ENCODE peak calls at places on chromosomes 4 and X, in four cellular contexts. J is CD8-positive, alpha-beta memory T cell; H is GM23248; Z is CD4-positive, CD25-positive, alpha-beta regulatory T cell. L is an unnamed sample.

GRCh38 chr4:161256716-161257115 is 907.1 kb downstream of the FSTL5 start:
- DNase-seq in J (no peak), H (peak; percentile 1), Z (no peak), L (no peak)

GRCh38 chr4:119039779-119040178 is 95.9 kb upstream of the MYOZ2 start:
- DNase-seq in J (no peak), H (no peak), Z (no peak), L (no peak)

GRCh38 chr4:1871471-1872021 is 353 bp downstream of the NSD2 start:
- DNase-seq in J (no peak), H (peak; percentile 59), Z (no peak), L (peak; percentile 47)

GRCh38 chr4:56863441-56864129 is 42.1 kb upstream of the SPINK2 start:
- DNase-seq in J (no peak), H (peak; percentile 12), Z (no peak), L (no peak)

GRCh38 chr4:84562156-84562555 is 20.8 kb upstream of the CDS1 start:
- DNase-seq in J (no peak), H (no peak), Z (no peak), L (no peak)

GRCh38 chrX:105648732-105649131 is 173.6 kb upstream of the NRK start:
- DNase-seq in J (no peak), H (no peak), Z (no peak), L (no peak)

GRCh38 chr4:1380368-1381151 is 25.7 kb downstream of the NKX1-1 start:
- DNase-seq in J (no peak), H (no peak), Z (no peak), L (peak; percentile 34)

GRCh38 chr4:108774809-108775530 is 12.1 kb upstream of the ETNPPL start:
- DNase-seq in J (no peak), H (peak; percentile 31), Z (no peak), L (peak; percentile 64)

GRCh38 chr4:186807809-186808634 is 84.4 kb upstream of the FAT1 start:
- DNase-seq in J (no peak), H (peak; percentile 66), Z (no peak), L (no peak)

GRCh38 chrX:1182211-1182610 is 30.2 kb downstream of the CRLF2 start:
- DNase-seq in J (no peak), H (no peak), Z (no peak), L (no peak)

GRCh38 chr4:40419231-40419912 is 84.2 kb downstream of the CHRNA9 start:
- DNase-seq in J (no peak), H (no peak), Z (no peak), L (no peak)

GRCh38 chrX:53681661-53682060 is 4.9 kb downstream of the HUWE1 start:
- DNase-seq in J (no peak), H (peak; percentile 53), Z (peak; percentile 13), L (no peak)

GRCh38 chr4:70927502-70928139 is 25.5 kb downstream of the MOB1B start:
- DNase-seq in J (no peak), H (no peak), Z (peak; percentile 57), L (no peak)

GRCh38 chrX:69153060-69153730 is 12.1 kb downstream of the PJA1 start:
- DNase-seq in J (no peak), H (no peak), Z (no peak), L (peak; percentile 84)

GRCh38 chrX:105190252-105190853 is 30.1 kb downstream of the TEX13A start:
- DNase-seq in J (no peak), H (peak; percentile 10), Z (peak; percentile 35), L (no peak)

GRCh38 chrX:37958493-37959211 is 47.7 kb upstream of the SYTL5 start:
- DNase-seq in J (no peak), H (peak; percentile 9), Z (no peak), L (no peak)

GRCh38 chrX:17738002-17738713 is 865 bp downstream of the SCML1 start:
- DNase-seq in J (peak; percentile 64), H (peak; percentile 49), Z (peak; percentile 66), L (peak; percentile 55)

GRCh38 chrX:71282514-71283408 is 674 bp upstream of the NONO start:
- DNase-seq in J (peak; percentile 37), H (peak; percentile 73), Z (peak; percentile 58), L (no peak)

GRCh38 chr4:81562093-81562492 is 90.4 kb upstream of the RASGEF1B start:
- DNase-seq in J (peak; percentile 32), H (no peak), Z (peak; percentile 65), L (no peak)
- H3K4me3 ChIP-seq in J (no peak overlapping the region), H (no peak overlapping the region), Z (no peak overlapping the region), L (no peak overlapping the region)

GRCh38 chrX:51874123-51874522 is 19.3 kb upstream of the MAGED1 start:
- DNase-seq in J (no peak), H (no peak), Z (no peak), L (no peak)
- H3K4me3 ChIP-seq in J (no peak overlapping the region), H (no peak overlapping the region), Z (no peak overlapping the region), L (no peak overlapping the region)

GRCh38 chrX:131764224-131764623 is 220.3 kb downstream of the OR13H1 start:
- DNase-seq in J (no peak), H (no peak), Z (peak; percentile 31), L (no peak)
- H3K4me3 ChIP-seq in J (no peak overlapping the region), H (no peak overlapping the region), Z (peak overlapping the region; percentile 59), L (no peak overlapping the region)

DNA sequence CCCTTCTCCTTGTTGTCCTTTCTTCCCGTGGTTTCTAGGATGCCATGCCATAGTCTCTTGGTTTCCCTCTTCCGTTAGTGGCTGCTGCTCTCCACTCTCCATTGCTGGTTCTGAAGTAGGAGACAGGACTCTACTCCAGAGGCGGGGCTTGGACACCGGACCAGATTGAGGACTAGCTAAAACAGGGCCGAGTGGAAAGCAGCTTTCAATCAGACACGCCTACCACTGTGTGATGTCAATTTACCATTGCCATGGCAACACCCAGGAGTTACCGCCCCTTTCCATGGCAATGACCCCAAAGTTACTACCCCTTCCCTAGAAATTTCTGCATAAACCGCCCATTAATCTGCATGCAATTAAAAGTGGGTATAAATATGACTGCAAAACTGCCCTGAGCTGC is 88.7 kb upstream of the CCDC160 start:
- DNase-seq in J (no peak), H (no peak), Z (no peak), L (no peak)
- H3K4me3 ChIP-seq in J (no peak overlapping the region), H (no peak overlapping the region), Z (no peak overlapping the region), L (no peak overlapping the region)

DNA sequence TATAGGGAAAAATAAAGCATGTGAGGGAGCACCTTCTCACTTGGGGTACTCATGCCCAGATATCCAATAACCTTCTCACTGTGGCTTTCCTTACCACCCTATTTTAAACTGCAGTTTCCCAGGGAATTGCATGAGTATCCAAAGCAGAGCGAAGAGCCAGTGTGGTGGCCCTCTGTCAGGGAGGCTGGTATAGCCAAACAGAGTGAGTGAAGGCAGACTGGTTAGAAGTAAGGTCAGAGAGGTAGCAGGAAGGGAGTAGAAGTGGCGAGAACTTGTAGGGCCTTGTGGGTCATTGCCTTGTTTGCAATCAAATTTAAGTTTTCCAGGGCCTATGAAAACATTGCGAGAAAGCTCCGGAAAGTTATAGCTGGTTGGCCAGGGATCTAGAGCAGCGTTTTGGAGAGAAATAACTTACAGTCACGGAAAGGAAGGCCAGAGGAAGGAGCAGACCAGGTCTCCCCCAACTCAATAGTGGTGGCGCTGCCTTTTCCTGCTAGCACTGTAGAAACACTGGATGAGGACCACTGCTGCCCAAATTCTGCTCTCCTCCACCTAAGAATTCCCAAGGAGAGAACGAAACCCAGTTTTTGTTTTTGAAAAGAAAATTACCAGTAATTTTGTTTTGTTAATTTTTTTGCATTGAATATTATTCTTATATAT is 77.2 kb downstream of the PDLIM5 start:
- DNase-seq in J (no peak), H (no peak), Z (no peak), L (peak; percentile 14)
- H3K4me3 ChIP-seq in J (no peak overlapping the region), H (no peak overlapping the region), Z (no peak overlapping the region), L (no peak overlapping the region)

GRCh38 chrX:151174581-151175282 is 1.7 kb upstream of the GPR50 start:
- DNase-seq in J (no peak), H (no peak), Z (no peak), L (no peak)
- H3K4me3 ChIP-seq in J (no peak overlapping the region), H (no peak overlapping the region), Z (no peak overlapping the region), L (no peak overlapping the region)

GRCh38 chr4:30726090-30726668 is 6.0 kb downstream of the PCDH7 start:
- DNase-seq in J (no peak), H (no peak), Z (no peak), L (no peak)

GRCh38 chr4:30725562-30725961 is 5.4 kb downstream of the PCDH7 start:
- DNase-seq in J (no peak), H (no peak), Z (no peak), L (no peak)

GRCh38 chr4:30724217-30724616 is 4.0 kb downstream of the PCDH7 start:
- DNase-seq in J (no peak), H (no peak), Z (no peak), L (no peak)

GRCh38 chr4:30727409-30727808 is 7.2 kb downstream of the PCDH7 start:
- DNase-seq in J (no peak), H (no peak), Z (no peak), L (no peak)

GRCh38 chr4:30728291-30728690 is 8.1 kb downstream of the PCDH7 start:
- DNase-seq in J (no peak), H (no peak), Z (no peak), L (no peak)
- H3K4me3 ChIP-seq in J (no peak overlapping the region), H (no peak overlapping the region), Z (no peak overlapping the region), L (no peak overlapping the region)

GRCh38 chrX:47513697-47514085 is 30.7 kb upstream of the ZNF41 start:
- DNase-seq in J (no peak), H (no peak), Z (no peak), L (no peak)
- H3K4me3 ChIP-seq in J (peak overlapping the region; percentile 53), H (peak overlapping the region; percentile 53), Z (peak overlapping the region; percentile 70), L (peak overlapping the region; percentile 48)

GRCh38 chrX:40644175-40644574 is 3.2 kb downstream of the CXorf38 start:
- DNase-seq in J (no peak), H (peak; percentile 66), Z (no peak), L (no peak)
- H3K4me3 ChIP-seq in J (peak overlapping the region; percentile 67), H (peak overlapping the region; percentile 79), Z (peak overlapping the region; percentile 75), L (peak overlapping the region; percentile 69)

GRCh38 chr4:127624176-127624575 is 8.6 kb upstream of the INTU start:
- DNase-seq in J (no peak), H (no peak), Z (no peak), L (no peak)
- H3K4me3 ChIP-seq in J (no peak overlapping the region), H (no peak overlapping the region), Z (no peak overlapping the region), L (no peak overlapping the region)

L was measured in right cardiac atrium.